ENCODE peak calls at places on chromosomes 16 and 17, in five cellular contexts. R, E, T, O and D are unnamed samples.

GRCh38 chr16:67244387-67245188 is 2.7 kb downstream of the FHOD1 start:
- DNase-seq in R (no peak), E (peak), T (peak), O (peak), D (peak)

GRCh38 chr17:6684460-6684783 is 28.7 kb downstream of the SLC13A5 start:
- DNase-seq in R (no peak), E (no peak), T (no peak), O (no peak), D (no peak)

GRCh38 chr17:56891751-56892150 is 22.1 kb downstream of the TRIM25 start:
- DNase-seq in R (peak), E (no peak), T (peak), O (no peak), D (peak)

GRCh38 chr16:88936913-88937666 is 39.9 kb downstream of the CBFA2T3 start:
- DNase-seq in R (no peak), E (no peak), T (no peak), O (no peak), D (no peak)

GRCh38 chr16:5604770-5605169 is 507.2 kb upstream of the EEF2KMT start:
- DNase-seq in R (peak), E (no peak), T (peak), O (no peak), D (peak)

GRCh38 chr17:1649844-1650409 is at the start of gene RILP:
- DNase-seq in R (no peak), E (no peak), T (peak), O (no peak), D (peak)

GRCh38 chr17:51120357-51120738 is 320 bp downstream of the SPAG9 start:
- DNase-seq in R (peak), E (peak), T (peak), O (no peak), D (peak)

GRCh38 chr16:59527206-59527997 is 793.3 kb upstream of the GOT2 start:
- DNase-seq in R (no peak), E (peak), T (no peak), O (no peak), D (peak)

GRCh38 chr16:22008215-22009142 is 568 bp downstream of the MOSMO start:
- DNase-seq in R (peak), E (no peak), T (no peak), O (no peak), D (peak)

GRCh38 chr16:2767891-2768290 is 9.2 kb downstream of the ELOB start:
- DNase-seq in R (no peak), E (no peak), T (no peak), O (no peak), D (no peak)

GRCh38 chr16:3142770-3143169 is 7.9 kb downstream of the ZNF213 start:
- DNase-seq in R (peak), E (no peak), T (no peak), O (no peak), D (no peak)

GRCh38 chr16:8959921-8960787 is 3.6 kb downstream of the USP7 start:
- DNase-seq in R (peak), E (peak), T (no peak), O (no peak), D (no peak)

GRCh38 chr17:66576473-66576872 is 258.4 kb upstream of the CACNG5 start:
- DNase-seq in R (no peak), E (no peak), T (no peak), O (no peak), D (no peak)

GRCh38 chr17:32862940-32863339 is 14.0 kb downstream of the MYO1D start:
- DNase-seq in R (no peak), E (no peak), T (no peak), O (no peak), D (no peak)

GRCh38 chr17:82241926-82242697 is 13.3 kb downstream of the SLC16A3 start:
- DNase-seq in R (peak), E (no peak), T (peak), O (no peak), D (no peak)

GRCh38 chr17:48723555-48724239 is 712 bp downstream of the PRAC2 start:
- DNase-seq in R (no peak), E (no peak), T (no peak), O (no peak), D (no peak)

GRCh38 chr17:40561871-40562611 is 3.2 kb downstream of the CCR7 start:
- DNase-seq in R (no peak), E (no peak), T (no peak), O (peak), D (no peak)
- TF ChIP-seq RCOR1 in R (no peak), E (no peak), T (no peak), O (peak), D (no peak)

GRCh38 chr17:62791235-62792121 is 16.6 kb downstream of the MARCHF10 start:
- DNase-seq in R (no peak), E (peak), T (no peak), O (no peak), D (peak)

GRCh38 chr17:62790554-62790953 is 17.6 kb downstream of the MARCHF10 start:
- DNase-seq in R (no peak), E (peak), T (no peak), O (no peak), D (peak)

GRCh38 chr17:62794666-62794971 is 13.5 kb downstream of the MARCHF10 start:
- DNase-seq in R (no peak), E (no peak), T (no peak), O (no peak), D (no peak)

GRCh38 chr17:62793919-62794665 is 14.0 kb downstream of the MARCHF10 start:
- DNase-seq in R (no peak), E (no peak), T (no peak), O (no peak), D (no peak)

DNA sequence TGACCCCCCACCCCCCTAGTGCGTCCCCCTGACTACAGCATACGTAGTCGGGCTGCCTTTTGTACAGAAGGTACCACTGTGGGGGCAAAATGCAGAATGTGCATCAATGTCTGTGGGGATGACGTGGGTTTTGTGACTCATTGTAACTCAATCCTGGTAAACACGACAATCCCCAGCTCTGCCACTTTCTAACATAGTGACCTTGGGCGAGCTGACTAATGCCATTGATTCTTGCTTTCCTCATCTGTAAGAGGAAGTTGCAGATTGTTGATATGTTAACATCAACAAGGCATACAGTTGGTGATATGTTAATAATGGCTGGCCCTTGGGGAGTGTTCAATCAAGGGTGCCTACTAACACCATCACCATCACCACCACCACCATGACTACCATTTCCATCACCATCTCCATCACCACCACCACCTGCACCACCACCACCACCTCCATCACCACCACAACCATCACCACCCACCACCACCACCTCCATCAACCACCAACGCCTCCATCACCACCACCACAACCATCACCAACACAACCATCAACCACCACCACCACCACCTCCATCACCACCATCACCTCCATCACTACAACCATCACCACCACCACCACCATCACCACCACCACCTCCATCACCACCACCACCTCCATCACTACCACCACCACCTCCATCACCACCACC is 15.9 kb downstream of the MARCHF10 start:
- DNase-seq in R (no peak), E (peak), T (no peak), O (no peak), D (peak)
- TF ChIP-seq RCOR1 in R (no peak), E (no peak), T (no peak), O (no peak), D (no peak)

GRCh38 chr17:79742951-79743476 is 12.3 kb downstream of the ENPP7 start:
- DNase-seq in R (peak), E (no peak), T (no peak), O (no peak), D (no peak)

GRCh38 chr17:79741401-79741750 is 10.6 kb downstream of the ENPP7 start:
- DNase-seq in R (no peak), E (no peak), T (no peak), O (no peak), D (no peak)

GRCh38 chr17:79742589-79742918 is 11.8 kb downstream of the ENPP7 start:
- DNase-seq in R (no peak), E (no peak), T (no peak), O (no peak), D (no peak)

GRCh38 chr17:79740413-79740812 is 9.7 kb downstream of the ENPP7 start:
- DNase-seq in R (peak), E (no peak), T (no peak), O (no peak), D (peak)

DNA sequence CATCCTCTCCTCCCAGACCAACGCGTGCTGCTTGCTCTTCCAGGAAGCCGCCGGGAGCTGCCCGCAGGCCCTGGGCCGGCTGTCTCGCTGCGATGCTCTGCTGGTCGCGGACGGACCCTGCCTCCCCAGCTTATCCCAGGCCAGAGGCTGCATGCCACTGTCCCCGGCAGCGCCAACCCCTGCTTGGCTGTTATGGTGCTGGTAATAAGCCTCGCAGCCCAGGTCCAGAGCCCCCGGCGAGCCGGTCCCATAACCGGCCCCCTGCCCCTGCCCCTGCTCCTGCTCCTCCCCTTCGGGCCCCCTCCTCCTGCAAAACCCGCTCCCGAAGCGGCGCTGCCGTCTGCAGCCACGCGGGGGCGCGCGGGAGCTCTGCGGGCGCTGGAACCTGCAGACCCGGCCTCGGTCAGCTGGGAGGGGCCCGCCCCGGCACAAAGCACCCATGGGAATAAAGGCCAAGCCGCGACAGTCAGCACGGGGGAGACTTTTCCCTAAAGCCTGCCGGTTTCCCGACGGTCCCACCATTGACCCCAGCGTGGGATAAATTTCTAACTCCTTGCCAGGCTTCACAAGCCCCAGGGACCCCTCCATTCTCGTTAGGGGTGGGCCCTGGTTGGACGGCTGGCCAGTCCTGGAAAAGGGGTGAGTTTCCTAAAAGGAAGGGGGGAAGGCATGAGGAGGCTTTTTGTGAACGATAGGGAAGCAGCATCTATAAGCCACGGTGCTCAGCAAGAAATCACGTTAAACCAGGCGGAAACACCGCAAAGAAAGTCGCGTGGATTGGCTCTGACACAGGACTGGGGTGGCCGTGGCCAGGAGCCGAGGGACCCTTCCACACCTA is 11.2 kb downstream of the ENPP7 start:
- DNase-seq in R (peak), E (peak), T (peak), O (no peak), D (peak)
- TF ChIP-seq RCOR1 in R (peak), E (no peak), T (no peak), O (no peak), D (no peak)

GRCh38 chr17:146546-146945 is 9.2 kb downstream of the SCGB1C2 start:
- DNase-seq in R (no peak), E (no peak), T (no peak), O (no peak), D (no peak)
- TF ChIP-seq RCOR1 in R (no peak), E (no peak), T (no peak), O (no peak), D (no peak)